ENCODE peak calls at places on chromosomes 13 and 19, in four cellular contexts. M, V, Z and K are unnamed samples.

GRCh38 chr19:2627855-2628254 is 74.6 kb downstream of the GNG7 start:
- DNase-seq in M (no peak), V (no peak), Z (no peak), K (no peak)

GRCh38 chr13:108987488-108987887 is 358.1 kb downstream of the MYO16 start:
- DNase-seq in M (no peak), V (no peak), Z (no peak), K (no peak)

GRCh38 chr19:829129-829758 is 1.6 kb downstream of the AZU1 start:
- DNase-seq in M (no peak), V (no peak), Z (no peak), K (no peak)

GRCh38 chr13:100305398-100305797 is 216.5 kb downstream of the PCCA start:
- DNase-seq in M (no peak), V (no peak), Z (no peak), K (no peak)

GRCh38 chr19:19078801-19079200 is 15.0 kb downstream of the SLC25A42 start:
- DNase-seq in M (no peak), V (no peak), Z (no peak), K (no peak)

GRCh38 chr13:43159007-43159406 is 135.6 kb downstream of the DNAJC15 start:
- DNase-seq in M (no peak), V (no peak), Z (no peak), K (no peak)

GRCh38 chr13:78102121-78102677 is 183.6 kb upstream of the EDNRB start:
- DNase-seq in M (no peak), V (no peak), Z (no peak), K (no peak)

GRCh38 chr19:57435062-57435978 is at the start of gene ZNF749:
- DNase-seq in M (peak), V (peak), Z (peak), K (peak)

GRCh38 chr19:42422576-42423461 is 4.4 kb downstream of the LIPE start:
- DNase-seq in M (peak), V (no peak), Z (no peak), K (peak)

GRCh38 chr19:12994701-12995595 is at the start of gene NFIX:
- DNase-seq in M (peak), V (peak), Z (no peak), K (peak)

GRCh38 chr19:55474269-55475265 is 1.9 kb upstream of the ZNF628 start:
- DNase-seq in M (no peak), V (no peak), Z (no peak), K (no peak)

GRCh38 chr13:50724438-50724837 is 119.1 kb downstream of the DLEU7 start:
- DNase-seq in M (no peak), V (no peak), Z (no peak), K (no peak)

GRCh38 chr13:87851395-87851794 is 180.2 kb downstream of the SLITRK5 start:
- DNase-seq in M (no peak), V (no peak), Z (no peak), K (no peak)

GRCh38 chr13:39105110-39105509 is 66.9 kb downstream of the NHLRC3 start:
- DNase-seq in M (peak), V (no peak), Z (no peak), K (no peak)

GRCh38 chr19:1648156-1648925 is 4.1 kb downstream of the TCF3 start:
- DNase-seq in M (no peak), V (no peak), Z (no peak), K (no peak)

GRCh38 chr13:26257049-26257448 is 3.1 kb downstream of the CDK8 start:
- DNase-seq in M (no peak), V (no peak), Z (no peak), K (no peak)

GRCh38 chr13:44109986-44110640 is 230.4 kb downstream of the LACC1 start:
- DNase-seq in M (no peak), V (no peak), Z (no peak), K (no peak)

GRCh38 chr13:109162248-109163051 is 533.0 kb downstream of the MYO16 start:
- DNase-seq in M (no peak), V (no peak), Z (no peak), K (no peak)

GRCh38 chr13:110528911-110529310 is 32.6 kb downstream of the RAB20 start:
- DNase-seq in M (no peak), V (no peak), Z (no peak), K (no peak)

GRCh38 chr19:1591421-1592022 is 1.1 kb downstream of the MBD3 start:
- DNase-seq in M (peak), V (no peak), Z (no peak), K (no peak)

GRCh38 chr13:114118763-114119123 is 13.7 kb downstream of the RASA3 start:
- DNase-seq in M (peak), V (no peak), Z (no peak), K (no peak)

GRCh38 chr13:110869805-110870706 is 44.8 kb downstream of the ANKRD10 start:
- DNase-seq in M (peak), V (peak), Z (peak), K (peak)

GRCh38 chr19:42290523-42291436 is 11.2 kb upstream of the PRR19 start:
- DNase-seq in M (peak), V (no peak), Z (no peak), K (peak)

GRCh38 chr19:49231804-49232203 is 74.2 kb downstream of the TRPM4 start:
- DNase-seq in M (no peak), V (no peak), Z (no peak), K (no peak)

GRCh38 chr19:18233224-18233825 is 7.1 kb upstream of the PDE4C start:
- DNase-seq in M (peak), V (peak), Z (no peak), K (peak)

DNA sequence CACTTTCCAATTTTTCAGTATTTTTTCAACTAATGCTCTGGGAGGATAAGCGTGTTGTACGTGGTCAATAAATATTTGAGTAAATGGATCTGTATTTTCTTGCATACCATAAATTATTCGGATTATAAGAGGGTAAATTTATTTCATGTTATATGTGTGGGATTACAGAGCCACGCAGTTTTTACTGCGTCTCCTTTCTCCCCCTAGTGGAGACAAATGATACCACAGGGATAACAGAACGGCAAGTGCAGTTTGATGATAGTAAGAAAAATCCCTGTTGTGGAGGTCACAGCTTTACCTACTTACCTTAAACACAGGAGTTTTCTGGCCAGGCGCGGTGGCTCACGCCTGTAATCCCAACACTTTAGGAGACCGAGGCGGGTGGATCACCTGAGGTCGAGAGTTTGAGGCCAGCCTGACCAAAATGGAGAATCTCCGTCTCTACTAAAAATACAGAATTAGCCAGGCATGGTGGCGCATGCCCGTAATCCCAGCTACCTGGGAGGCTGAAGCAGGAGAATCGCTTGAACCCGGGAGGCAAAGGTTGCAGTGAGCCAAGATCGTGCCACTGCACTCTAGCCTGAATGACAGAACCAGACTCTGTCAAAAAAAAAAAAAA is 16.8 kb downstream of the MBD3L2B start:
- DNase-seq in M (no peak), V (peak), Z (peak), K (peak)
- TF ChIP-seq ELF1 in M (no peak), V (no peak), Z (no peak), K (no peak)

GRCh38 chr13:36445806-36446423 is 13.6 kb downstream of the CCNA1 start:
- DNase-seq in M (no peak), V (no peak), Z (no peak), K (no peak)
- TF ChIP-seq ELF1 in M (no peak), V (no peak), Z (no peak), K (no peak)

DNA sequence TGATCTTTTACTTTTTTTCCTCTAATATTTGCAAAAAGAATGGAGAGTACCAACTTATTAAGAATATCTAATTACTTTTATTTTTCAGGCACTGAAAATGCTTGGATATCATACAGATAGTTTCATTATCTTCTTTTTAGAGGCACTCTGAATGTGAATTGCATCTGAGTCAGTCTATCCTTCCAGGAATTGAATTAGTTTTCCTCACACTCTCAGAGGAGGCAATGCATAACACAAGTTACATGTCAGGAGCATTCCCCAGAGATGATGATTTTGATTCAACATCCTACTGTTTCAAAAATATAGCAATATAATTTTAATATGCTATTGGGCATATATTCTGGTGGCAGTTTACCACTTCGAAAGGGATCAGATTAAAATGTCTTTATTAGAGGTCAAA is 1315.4 kb downstream of the PCDH9 start:
- DNase-seq in M (no peak), V (no peak), Z (no peak), K (no peak)
- TF ChIP-seq ELF1 in M (no peak), V (no peak), Z (no peak), K (no peak)

GRCh38 chr13:40235160-40235796 is 431.2 kb downstream of the FOXO1 start:
- DNase-seq in M (no peak), V (no peak), Z (no peak), K (no peak)
- TF ChIP-seq ELF1 in M (no peak), V (no peak), Z (no peak), K (no peak)